ENCODE peak calls at places on chromosome 2, in eight cellular contexts. One of them, this sample, is unnamed.

GRCh38 chr2:163348843-163349395 is 386.9 kb downstream of the FIGN start:
- DNase-seq in dorsolateral prefrontal cortex: no peak
- DNase-seq in Right ventricle myocardium superior: peak
- DNase-seq in left ventricle myocardium superior: no peak
- DNase-seq in activated CD4-positive, alpha-beta T cell treated with anti-CD3 and anti-CD28 coated beads, Interleukin-2, amount 50 U/mL, for 1 hour: no peak
- DNase-seq in GDM1: peak
- DNase-seq in ELR: peak
- DNase-seq in fibroblast of pulmonary artery: peak
- DNase-seq in this sample: no peak

GRCh38 chr2:33213244-33213643 is 263.2 kb upstream of the RASGRP3 start:
- DNase-seq in dorsolateral prefrontal cortex: no peak
- DNase-seq in Right ventricle myocardium superior: no peak
- DNase-seq in left ventricle myocardium superior: no peak
- DNase-seq in activated CD4-positive, alpha-beta T cell treated with anti-CD3 and anti-CD28 coated beads, Interleukin-2, amount 50 U/mL, for 1 hour: no peak
- DNase-seq in GDM1: no peak
- DNase-seq in ELR: no peak
- DNase-seq in fibroblast of pulmonary artery: peak
- DNase-seq in this sample: no peak

GRCh38 chr2:178478102-178478441 is 328 bp downstream of the FKBP7 start:
- DNase-seq in dorsolateral prefrontal cortex: no peak
- DNase-seq in Right ventricle myocardium superior: no peak
- DNase-seq in left ventricle myocardium superior: no peak
- DNase-seq in activated CD4-positive, alpha-beta T cell treated with anti-CD3 and anti-CD28 coated beads, Interleukin-2, amount 50 U/mL, for 1 hour: no peak
- DNase-seq in GDM1: no peak
- DNase-seq in ELR: peak
- DNase-seq in fibroblast of pulmonary artery: peak
- DNase-seq in this sample: no peak

GRCh38 chr2:97697252-97698235 is 15.8 kb upstream of the ZAP70 start:
- DNase-seq in dorsolateral prefrontal cortex: peak
- DNase-seq in Right ventricle myocardium superior: peak
- DNase-seq in left ventricle myocardium superior: peak
- DNase-seq in activated CD4-positive, alpha-beta T cell treated with anti-CD3 and anti-CD28 coated beads, Interleukin-2, amount 50 U/mL, for 1 hour: peak
- DNase-seq in GDM1: peak
- DNase-seq in ELR: peak
- DNase-seq in fibroblast of pulmonary artery: peak
- DNase-seq in this sample: peak

GRCh38 chr2:9095690-9096089 is 92.2 kb upstream of the MBOAT2 start:
- DNase-seq in dorsolateral prefrontal cortex: no peak
- DNase-seq in Right ventricle myocardium superior: peak
- DNase-seq in left ventricle myocardium superior: peak
- DNase-seq in activated CD4-positive, alpha-beta T cell treated with anti-CD3 and anti-CD28 coated beads, Interleukin-2, amount 50 U/mL, for 1 hour: no peak
- DNase-seq in GDM1: no peak
- DNase-seq in ELR: no peak
- DNase-seq in fibroblast of pulmonary artery: peak
- DNase-seq in this sample: no peak

GRCh38 chr2:206158563-206159345 is 490 bp downstream of the NDUFS1 start:
- DNase-seq in dorsolateral prefrontal cortex: no peak
- DNase-seq in Right ventricle myocardium superior: no peak
- DNase-seq in left ventricle myocardium superior: no peak
- DNase-seq in activated CD4-positive, alpha-beta T cell treated with anti-CD3 and anti-CD28 coated beads, Interleukin-2, amount 50 U/mL, for 1 hour: no peak
- DNase-seq in GDM1: no peak
- DNase-seq in ELR: peak
- DNase-seq in fibroblast of pulmonary artery: peak
- DNase-seq in this sample: no peak

GRCh38 chr2:72892506-72893173 is 5.4 kb downstream of the SPR start:
- DNase-seq in dorsolateral prefrontal cortex: peak
- DNase-seq in Right ventricle myocardium superior: peak
- DNase-seq in left ventricle myocardium superior: peak
- DNase-seq in activated CD4-positive, alpha-beta T cell treated with anti-CD3 and anti-CD28 coated beads, Interleukin-2, amount 50 U/mL, for 1 hour: peak
- DNase-seq in GDM1: peak
- DNase-seq in ELR: peak
- DNase-seq in fibroblast of pulmonary artery: peak
- DNase-seq in this sample: peak

GRCh38 chr2:213104089-213104902 is 47.1 kb downstream of the IKZF2 start:
- DNase-seq in dorsolateral prefrontal cortex: no peak
- DNase-seq in Right ventricle myocardium superior: no peak
- DNase-seq in left ventricle myocardium superior: no peak
- DNase-seq in activated CD4-positive, alpha-beta T cell treated with anti-CD3 and anti-CD28 coated beads, Interleukin-2, amount 50 U/mL, for 1 hour: no peak
- DNase-seq in GDM1: no peak
- DNase-seq in ELR: no peak
- DNase-seq in fibroblast of pulmonary artery: peak
- DNase-seq in this sample: no peak